ENCODE peak calls at places on chromosome 1, in six cellular contexts. One of them, this sample, is unnamed.

GRCh38 chr1:94599090-94599813 is 57.7 kb upstream of the F3 start:
- DNase-seq in IMR-90: peak; percentile 51
- DNase-seq in body of pancreas: peak; percentile 38
- DNase-seq in GM12892: no peak
- DNase-seq in right lobe of liver: no peak
- DNase-seq in endothelial cell of umbilical vein: no peak
- DNase-seq in this sample: no peak

GRCh38 chr1:33312413-33312749 is 8.5 kb downstream of the A3GALT2 start:
- DNase-seq in GM12892: no peak
- DNase-seq in endothelial cell of umbilical vein: no peak
- DNase-seq in right lobe of liver: no peak
- DNase-seq in IMR-90: no peak
- DNase-seq in body of pancreas: no peak
- DNase-seq in this sample: no peak

GRCh38 chr1:66262233-66262632 is 271.7 kb upstream of the SGIP1 start:
- DNase-seq in IMR-90: peak; percentile 67
- DNase-seq in GM12892: no peak
- DNase-seq in right lobe of liver: no peak
- DNase-seq in endothelial cell of umbilical vein: no peak
- DNase-seq in body of pancreas: no peak
- DNase-seq in this sample: peak; percentile 27

GRCh38 chr1:51666463-51666862 is 49.6 kb downstream of the OSBPL9 start:
- DNase-seq in GM12892: no peak
- DNase-seq in right lobe of liver: no peak
- DNase-seq in IMR-90: peak; percentile 69
- DNase-seq in endothelial cell of umbilical vein: no peak
- DNase-seq in body of pancreas: no peak
- DNase-seq in this sample: no peak

GRCh38 chr1:14421977-14422609 is 176.4 kb upstream of the KAZN start:
- DNase-seq in IMR-90: no peak
- DNase-seq in body of pancreas: no peak
- DNase-seq in endothelial cell of umbilical vein: no peak
- DNase-seq in right lobe of liver: no peak
- DNase-seq in GM12892: no peak
- DNase-seq in this sample: no peak

GRCh38 chr1:200488375-200489165 is 78.7 kb upstream of the ZNF281 start:
- DNase-seq in endothelial cell of umbilical vein: peak; percentile 72
- DNase-seq in IMR-90: peak; percentile 85
- DNase-seq in right lobe of liver: no peak
- DNase-seq in body of pancreas: peak; percentile 74
- DNase-seq in GM12892: no peak
- DNase-seq in this sample: peak; percentile 19

GRCh38 chr1:19804786-19805390 is 5.2 kb upstream of the TMCO4 start:
- DNase-seq in right lobe of liver: no peak
- DNase-seq in GM12892: no peak
- DNase-seq in endothelial cell of umbilical vein: no peak
- DNase-seq in body of pancreas: no peak
- DNase-seq in IMR-90: no peak
- DNase-seq in this sample: no peak

GRCh38 chr1:160499631-160500030 is 23.4 kb downstream of the SLAMF6 start:
- DNase-seq in body of pancreas: no peak
- DNase-seq in right lobe of liver: no peak
- DNase-seq in GM12892: no peak
- DNase-seq in endothelial cell of umbilical vein: no peak
- DNase-seq in IMR-90: no peak
- DNase-seq in this sample: no peak

GRCh38 chr1:189606795-189607476 is 870.7 kb downstream of the BRINP3 start:
- DNase-seq in endothelial cell of umbilical vein: no peak
- DNase-seq in body of pancreas: no peak
- DNase-seq in right lobe of liver: no peak
- DNase-seq in IMR-90: peak; percentile 89
- DNase-seq in GM12892: no peak
- DNase-seq in this sample: no peak

GRCh38 chr1:61337981-61338848 is 255.9 kb downstream of the NFIA start:
- DNase-seq in IMR-90: peak; percentile 75
- DNase-seq in body of pancreas: peak; percentile 79
- DNase-seq in GM12892: no peak
- DNase-seq in endothelial cell of umbilical vein: peak; percentile 93
- DNase-seq in right lobe of liver: peak; percentile 67
- DNase-seq in this sample: peak; percentile 52

GRCh38 chr1:204074274-204075115 is 1.6 kb downstream of the SOX13 start:
- DNase-seq in right lobe of liver: peak; percentile 90
- DNase-seq in GM12892: no peak
- DNase-seq in endothelial cell of umbilical vein: peak; percentile 80
- DNase-seq in IMR-90: peak; percentile 52
- DNase-seq in body of pancreas: peak; percentile 71
- DNase-seq in this sample: peak; percentile 55

GRCh38 chr1:52520149-52520548 is 32.7 kb downstream of the TUT4 start:
- DNase-seq in endothelial cell of umbilical vein: no peak
- DNase-seq in IMR-90: peak; percentile 86
- DNase-seq in right lobe of liver: no peak
- DNase-seq in GM12892: no peak
- DNase-seq in body of pancreas: no peak
- DNase-seq in this sample: no peak

GRCh38 chr1:204258213-204259115 is 44.7 kb upstream of the GOLT1A start:
- DNase-seq in GM12892: peak; percentile 49
- DNase-seq in right lobe of liver: no peak
- DNase-seq in IMR-90: peak; percentile 63
- DNase-seq in endothelial cell of umbilical vein: peak; percentile 69
- DNase-seq in body of pancreas: peak; percentile 61
- DNase-seq in this sample: peak; percentile 85

GRCh38 chr1:204591473-204592090 is 75.4 kb downstream of the MDM4 start:
- DNase-seq in right lobe of liver: no peak
- DNase-seq in body of pancreas: no peak
- DNase-seq in endothelial cell of umbilical vein: peak; percentile 24
- DNase-seq in GM12892: no peak
- DNase-seq in IMR-90: peak; percentile 76
- DNase-seq in this sample: peak; percentile 51

GRCh38 chr1:162990665-162991064 is 78.5 kb upstream of the RGS4 start:
- DNase-seq in IMR-90: no peak
- DNase-seq in body of pancreas: no peak
- DNase-seq in right lobe of liver: no peak
- DNase-seq in GM12892: no peak
- DNase-seq in endothelial cell of umbilical vein: no peak
- DNase-seq in this sample: no peak

GRCh38 chr1:181391297-181391905 is 91.9 kb upstream of the CACNA1E start:
- DNase-seq in endothelial cell of umbilical vein: no peak
- DNase-seq in body of pancreas: no peak
- DNase-seq in GM12892: no peak
- DNase-seq in IMR-90: no peak
- DNase-seq in right lobe of liver: no peak
- DNase-seq in this sample: no peak

GRCh38 chr1:156627313-156627880 is 8.2 kb downstream of the HAPLN2 start:
- DNase-seq in right lobe of liver: no peak
- DNase-seq in GM12892: no peak
- DNase-seq in endothelial cell of umbilical vein: peak; percentile 57
- DNase-seq in body of pancreas: peak; percentile 43
- DNase-seq in IMR-90: peak; percentile 47
- DNase-seq in this sample: no peak

GRCh38 chr1:27591622-27592021 is 12.3 kb downstream of the AHDC1 start:
- DNase-seq in body of pancreas: no peak
- DNase-seq in right lobe of liver: no peak
- DNase-seq in GM12892: no peak
- DNase-seq in IMR-90: peak; percentile 38
- DNase-seq in endothelial cell of umbilical vein: no peak
- DNase-seq in this sample: no peak

GRCh38 chr1:234217316-234217840 is 155.9 kb upstream of the COA6 start:
- DNase-seq in IMR-90: no peak
- DNase-seq in endothelial cell of umbilical vein: no peak
- DNase-seq in right lobe of liver: no peak
- DNase-seq in GM12892: no peak
- DNase-seq in body of pancreas: no peak
- DNase-seq in this sample: no peak

GRCh38 chr1:98090351-98090750 is 169.5 kb upstream of the DPYD start:
- DNase-seq in IMR-90: peak; percentile 80
- DNase-seq in GM12892: no peak
- DNase-seq in body of pancreas: no peak
- DNase-seq in endothelial cell of umbilical vein: no peak
- DNase-seq in right lobe of liver: no peak
- DNase-seq in this sample: no peak

GRCh38 chr1:234395297-234395696 is 22.0 kb downstream of the COA6 start:
- DNase-seq in GM12892: no peak
- DNase-seq in endothelial cell of umbilical vein: no peak
- DNase-seq in IMR-90: no peak
- DNase-seq in body of pancreas: no peak
- DNase-seq in right lobe of liver: no peak
- DNase-seq in this sample: no peak

GRCh38 chr1:156074661-156075060 is 7.6 kb downstream of the MEX3A start:
- DNase-seq in right lobe of liver: no peak
- DNase-seq in endothelial cell of umbilical vein: no peak
- DNase-seq in body of pancreas: no peak
- DNase-seq in GM12892: no peak
- DNase-seq in IMR-90: no peak
- DNase-seq in this sample: no peak

GRCh38 chr1:21567241-21568005 is 58.2 kb downstream of the ALPL start:
- DNase-seq in GM12892: no peak
- DNase-seq in endothelial cell of umbilical vein: no peak
- DNase-seq in IMR-90: peak; percentile 92
- DNase-seq in right lobe of liver: no peak
- DNase-seq in body of pancreas: no peak
- DNase-seq in this sample: no peak

DNA sequence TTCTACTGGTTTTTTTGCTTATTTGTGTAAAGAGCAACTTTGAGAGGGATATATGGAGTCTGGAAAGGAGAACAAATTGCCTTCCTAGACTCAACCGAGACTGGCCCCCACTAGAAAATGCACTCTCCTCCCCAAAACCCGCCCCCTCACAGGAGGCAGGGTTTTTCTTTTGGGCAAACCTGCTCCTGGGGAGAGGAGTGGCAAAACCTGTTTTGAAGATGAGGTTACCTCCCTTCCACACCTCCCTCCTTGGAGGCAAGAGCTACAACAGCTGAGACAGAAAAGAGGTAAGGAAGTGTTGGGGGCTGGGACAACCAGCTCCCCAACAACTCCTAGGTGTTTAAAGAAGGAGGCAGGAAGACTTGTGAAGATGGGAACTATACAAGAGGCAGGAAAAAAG is at the start of gene BNIPL:
- DNase-seq in GM12892: no peak
- DNase-seq in right lobe of liver: no peak
- DNase-seq in body of pancreas: no peak
- DNase-seq in endothelial cell of umbilical vein: no peak
- DNase-seq in IMR-90: no peak
- DNase-seq in this sample: no peak
- TF ChIP-seq POLR2A in GM12892: no peak
- TF ChIP-seq POLR2A in right lobe of liver: no peak
- TF ChIP-seq POLR2A in body of pancreas: no peak
- TF ChIP-seq POLR2A in endothelial cell of umbilical vein: no peak
- TF ChIP-seq POLR2A in IMR-90: no peak
- TF ChIP-seq POLR2A in this sample: no peak

GRCh38 chr1:182851825-182852224 is 12.7 kb downstream of the DHX9 start:
- DNase-seq in right lobe of liver: no peak
- DNase-seq in IMR-90: no peak
- DNase-seq in body of pancreas: no peak
- DNase-seq in endothelial cell of umbilical vein: no peak
- DNase-seq in GM12892: no peak
- DNase-seq in this sample: no peak
- TF ChIP-seq POLR2A in right lobe of liver: no peak
- TF ChIP-seq POLR2A in IMR-90: no peak
- TF ChIP-seq POLR2A in body of pancreas: no peak
- TF ChIP-seq POLR2A in endothelial cell of umbilical vein: no peak
- TF ChIP-seq POLR2A in GM12892: peak; percentile 18
- TF ChIP-seq POLR2A in this sample: no peak

GRCh38 chr1:167717351-167717750 is 4.4 kb upstream of the MPZL1 start:
- DNase-seq in body of pancreas: no peak
- DNase-seq in GM12892: no peak
- DNase-seq in endothelial cell of umbilical vein: no peak
- DNase-seq in IMR-90: peak; percentile 64
- DNase-seq in right lobe of liver: no peak
- DNase-seq in this sample: no peak

GRCh38 chr1:167713330-167714081 is 8.3 kb upstream of the MPZL1 start:
- DNase-seq in right lobe of liver: peak; percentile 60
- DNase-seq in IMR-90: peak; percentile 24
- DNase-seq in GM12892: no peak
- DNase-seq in body of pancreas: peak; percentile 26
- DNase-seq in endothelial cell of umbilical vein: peak; percentile 35
- DNase-seq in this sample: no peak

GRCh38 chr1:167714851-167715652 is 6.7 kb upstream of the MPZL1 start:
- DNase-seq in body of pancreas: peak; percentile 89
- DNase-seq in IMR-90: peak; percentile 83
- DNase-seq in GM12892: peak; percentile 37
- DNase-seq in right lobe of liver: peak; percentile 73
- DNase-seq in endothelial cell of umbilical vein: peak; percentile 93
- DNase-seq in this sample: peak; percentile 37

GRCh38 chr1:167714098-167714850 is 7.5 kb upstream of the MPZL1 start:
- DNase-seq in body of pancreas: peak; percentile 90
- DNase-seq in GM12892: peak; percentile 52
- DNase-seq in right lobe of liver: peak; percentile 90
- DNase-seq in endothelial cell of umbilical vein: peak; percentile 84
- DNase-seq in IMR-90: no peak
- DNase-seq in this sample: peak; percentile 62

GRCh38 chr1:167715653-167716302 is 6.0 kb upstream of the MPZL1 start:
- DNase-seq in right lobe of liver: no peak
- DNase-seq in IMR-90: peak; percentile 10
- DNase-seq in GM12892: no peak
- DNase-seq in body of pancreas: no peak
- DNase-seq in endothelial cell of umbilical vein: peak; percentile 49
- DNase-seq in this sample: no peak
- TF ChIP-seq POLR2A in right lobe of liver: no peak
- TF ChIP-seq POLR2A in IMR-90: no peak
- TF ChIP-seq POLR2A in GM12892: no peak
- TF ChIP-seq POLR2A in body of pancreas: no peak
- TF ChIP-seq POLR2A in endothelial cell of umbilical vein: no peak
- TF ChIP-seq POLR2A in this sample: no peak

GRCh38 chr1:17403081-17403480 is 31.1 kb downstream of the PADI6 start:
- DNase-seq in endothelial cell of umbilical vein: no peak
- DNase-seq in IMR-90: no peak
- DNase-seq in right lobe of liver: no peak
- DNase-seq in body of pancreas: no peak
- DNase-seq in GM12892: no peak
- DNase-seq in this sample: no peak

GRCh38 chr1:17404034-17404671 is 32.2 kb downstream of the PADI6 start:
- DNase-seq in right lobe of liver: no peak
- DNase-seq in GM12892: no peak
- DNase-seq in body of pancreas: no peak
- DNase-seq in IMR-90: no peak
- DNase-seq in endothelial cell of umbilical vein: no peak
- DNase-seq in this sample: no peak

GRCh38 chr1:17405898-17406759 is 33.3 kb downstream of the RCC2 start:
- DNase-seq in IMR-90: peak; percentile 44
- DNase-seq in endothelial cell of umbilical vein: peak; percentile 44
- DNase-seq in right lobe of liver: peak; percentile 71
- DNase-seq in GM12892: peak; percentile 83
- DNase-seq in body of pancreas: peak; percentile 63
- DNase-seq in this sample: peak; percentile 70

GRCh38 chr1:17401841-17402240 is 29.8 kb downstream of the PADI6 start:
- DNase-seq in endothelial cell of umbilical vein: no peak
- DNase-seq in GM12892: no peak
- DNase-seq in body of pancreas: no peak
- DNase-seq in IMR-90: no peak
- DNase-seq in right lobe of liver: no peak
- DNase-seq in this sample: no peak

DNA sequence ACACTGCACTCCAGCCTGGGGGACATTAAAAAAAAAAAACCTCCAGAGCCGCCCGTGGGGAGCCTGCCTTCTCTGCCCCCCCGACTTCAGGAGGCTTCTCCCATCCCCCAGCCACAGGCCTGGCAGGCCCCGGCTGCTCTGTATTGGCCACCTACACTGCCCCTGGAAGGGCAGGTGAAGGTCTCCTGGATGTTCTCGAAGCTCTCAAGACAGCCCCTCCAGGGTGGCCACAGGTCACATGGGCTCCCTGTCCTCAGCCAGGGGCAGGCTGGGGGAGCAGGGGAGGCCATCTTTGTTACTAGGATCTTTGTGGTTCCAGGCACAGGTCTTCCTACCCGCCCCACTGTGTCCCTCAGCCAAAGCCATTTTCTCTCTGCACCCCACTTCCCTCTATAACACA is 32.8 kb downstream of the PADI6 start:
- DNase-seq in GM12892: no peak
- DNase-seq in body of pancreas: no peak
- DNase-seq in endothelial cell of umbilical vein: no peak
- DNase-seq in IMR-90: no peak
- DNase-seq in right lobe of liver: no peak
- DNase-seq in this sample: no peak
- TF ChIP-seq POLR2A in GM12892: no peak
- TF ChIP-seq POLR2A in body of pancreas: no peak
- TF ChIP-seq POLR2A in endothelial cell of umbilical vein: no peak
- TF ChIP-seq POLR2A in IMR-90: no peak
- TF ChIP-seq POLR2A in right lobe of liver: no peak
- TF ChIP-seq POLR2A in this sample: no peak

This sample was measured in H54.